ENCODE peak calls at places on chromosome 17, in five cellular contexts. One of them, this sample, is unnamed. For H3K27me3, the result is how much of the 10 kb centered on the place peaks cover.

GRCh38 chr17:79251824-79252223 is 177.2 kb downstream of the ENGASE start:
- DNase-seq in CD8-positive, alpha-beta memory T cell: no peak
- DNase-seq in cardiac muscle cell: no peak
- DNase-seq in dorsolateral prefrontal cortex: no peak
- DNase-seq in H7: no peak
- DNase-seq in this sample: no peak

GRCh38 chr17:29140051-29140582 is 40.1 kb downstream of the MYO18A start:
- DNase-seq in CD8-positive, alpha-beta memory T cell: peak
- DNase-seq in cardiac muscle cell: peak
- DNase-seq in dorsolateral prefrontal cortex: peak
- DNase-seq in H7: peak
- DNase-seq in this sample: peak

GRCh38 chr17:35023538-35023937 is 40.0 kb downstream of the RFFL start:
- DNase-seq in CD8-positive, alpha-beta memory T cell: no peak
- DNase-seq in cardiac muscle cell: no peak
- DNase-seq in dorsolateral prefrontal cortex: no peak
- DNase-seq in H7: no peak
- DNase-seq in this sample: no peak

GRCh38 chr17:79065105-79065670 is 9.4 kb upstream of the ENGASE start:
- DNase-seq in CD8-positive, alpha-beta memory T cell: peak
- DNase-seq in cardiac muscle cell: peak
- DNase-seq in dorsolateral prefrontal cortex: peak
- DNase-seq in H7: peak
- DNase-seq in this sample: no peak

GRCh38 chr17:796609-797008 is 14.5 kb downstream of the MRM3 start:
- DNase-seq in CD8-positive, alpha-beta memory T cell: no peak
- DNase-seq in cardiac muscle cell: no peak
- DNase-seq in dorsolateral prefrontal cortex: no peak
- DNase-seq in H7: no peak
- DNase-seq in this sample: no peak

GRCh38 chr17:36856921-36857381 is 80.3 kb upstream of the LHX1 start:
- DNase-seq in CD8-positive, alpha-beta memory T cell: no peak
- DNase-seq in cardiac muscle cell: no peak
- DNase-seq in dorsolateral prefrontal cortex: no peak
- DNase-seq in H7: peak
- DNase-seq in this sample: no peak

GRCh38 chr17:4908301-4908700 is 5.4 kb upstream of the CHRNE start:
- DNase-seq in CD8-positive, alpha-beta memory T cell: peak
- DNase-seq in cardiac muscle cell: no peak
- DNase-seq in dorsolateral prefrontal cortex: no peak
- DNase-seq in H7: peak
- DNase-seq in this sample: no peak

GRCh38 chr17:42531455-42532354 is 4.3 kb upstream of the NAGLU start:
- DNase-seq in CD8-positive, alpha-beta memory T cell: peak
- DNase-seq in cardiac muscle cell: peak
- DNase-seq in dorsolateral prefrontal cortex: no peak
- DNase-seq in H7: peak
- DNase-seq in this sample: peak

GRCh38 chr17:34567665-34568064 is 11.7 kb upstream of the TMEM132E start:
- DNase-seq in CD8-positive, alpha-beta memory T cell: no peak
- DNase-seq in cardiac muscle cell: peak
- DNase-seq in dorsolateral prefrontal cortex: no peak
- DNase-seq in H7: peak
- DNase-seq in this sample: no peak

DNA sequence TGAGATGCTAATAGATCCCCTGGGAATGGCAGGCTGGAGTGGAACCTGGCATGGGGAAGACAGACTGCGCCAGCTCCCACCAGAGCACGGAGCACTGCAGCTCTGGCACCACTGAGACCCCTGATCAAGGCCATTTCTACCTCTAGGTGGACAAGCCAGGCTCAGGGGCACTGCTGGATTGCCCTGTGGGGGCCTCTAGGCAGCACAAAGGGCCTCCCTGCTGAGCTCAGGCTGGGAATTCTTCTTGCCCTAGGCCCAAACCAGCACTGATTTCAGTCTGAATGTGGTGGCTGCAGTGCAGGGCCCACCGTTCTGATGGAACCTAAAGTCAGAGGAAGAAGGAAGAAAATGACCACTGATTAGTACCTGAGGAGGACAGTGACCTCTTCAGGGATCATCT is 74.2 kb upstream of the CRHR1 start:
- DNase-seq in CD8-positive, alpha-beta memory T cell: no peak
- DNase-seq in cardiac muscle cell: no peak
- DNase-seq in dorsolateral prefrontal cortex: no peak
- DNase-seq in H7: peak
- DNase-seq in this sample: no peak
- H3K27me3 ChIP-seq in CD8-positive, alpha-beta memory T cell: under half
- H3K27me3 ChIP-seq in cardiac muscle cell: under half
- H3K27me3 ChIP-seq in dorsolateral prefrontal cortex: under half
- H3K27me3 ChIP-seq in H7: under half
- H3K27me3 ChIP-seq in this sample: under half

GRCh38 chr17:61400786-61401279 is 1.2 kb downstream of the TBX2 start:
- DNase-seq in CD8-positive, alpha-beta memory T cell: no peak
- DNase-seq in cardiac muscle cell: peak
- DNase-seq in dorsolateral prefrontal cortex: no peak
- DNase-seq in H7: peak
- DNase-seq in this sample: no peak
- H3K27me3 ChIP-seq in CD8-positive, alpha-beta memory T cell: under half
- H3K27me3 ChIP-seq in cardiac muscle cell: under half
- H3K27me3 ChIP-seq in dorsolateral prefrontal cortex: half or more
- H3K27me3 ChIP-seq in H7: half or more
- H3K27me3 ChIP-seq in this sample: under half

DNA sequence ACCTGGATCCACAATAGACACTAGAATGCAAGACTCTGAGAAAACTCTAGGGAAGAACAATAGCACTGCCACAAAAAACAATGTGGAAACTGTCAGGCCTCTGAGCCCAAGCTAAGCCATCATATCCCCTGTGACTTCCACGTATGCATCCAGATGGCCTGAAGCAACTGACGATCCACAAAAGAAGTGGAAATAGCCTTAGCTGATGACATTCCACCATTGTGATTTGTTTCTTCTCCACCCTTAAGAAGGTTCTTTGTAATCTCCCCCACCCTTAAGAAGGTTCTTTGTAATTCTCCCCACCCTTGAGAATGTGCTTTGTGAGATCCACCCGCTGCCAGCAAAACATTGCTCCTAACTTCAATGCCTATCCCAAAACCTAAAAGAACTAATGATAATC is 39.2 kb upstream of the TNRC6C start:
- DNase-seq in CD8-positive, alpha-beta memory T cell: no peak
- DNase-seq in cardiac muscle cell: no peak
- DNase-seq in dorsolateral prefrontal cortex: no peak
- DNase-seq in H7: no peak
- DNase-seq in this sample: no peak
- H3K27me3 ChIP-seq in CD8-positive, alpha-beta memory T cell: under half
- H3K27me3 ChIP-seq in cardiac muscle cell: under half
- H3K27me3 ChIP-seq in dorsolateral prefrontal cortex: under half
- H3K27me3 ChIP-seq in H7: under half
- H3K27me3 ChIP-seq in this sample: under half

GRCh38 chr17:30237296-30238002 is 2.0 kb upstream of the SLC6A4 start:
- DNase-seq in CD8-positive, alpha-beta memory T cell: no peak
- DNase-seq in cardiac muscle cell: no peak
- DNase-seq in dorsolateral prefrontal cortex: no peak
- DNase-seq in H7: peak
- DNase-seq in this sample: no peak

GRCh38 chr17:30236807-30237206 is 1.3 kb upstream of the SLC6A4 start:
- DNase-seq in CD8-positive, alpha-beta memory T cell: no peak
- DNase-seq in cardiac muscle cell: peak
- DNase-seq in dorsolateral prefrontal cortex: no peak
- DNase-seq in H7: peak
- DNase-seq in this sample: no peak

GRCh38 chr17:30239089-30239462 is 3.6 kb upstream of the SLC6A4 start:
- DNase-seq in CD8-positive, alpha-beta memory T cell: no peak
- DNase-seq in cardiac muscle cell: no peak
- DNase-seq in dorsolateral prefrontal cortex: no peak
- DNase-seq in H7: no peak
- DNase-seq in this sample: no peak

GRCh38 chr17:30238387-30239088 is 3.0 kb upstream of the SLC6A4 start:
- DNase-seq in CD8-positive, alpha-beta memory T cell: no peak
- DNase-seq in cardiac muscle cell: no peak
- DNase-seq in dorsolateral prefrontal cortex: no peak
- DNase-seq in H7: peak
- DNase-seq in this sample: no peak

DNA sequence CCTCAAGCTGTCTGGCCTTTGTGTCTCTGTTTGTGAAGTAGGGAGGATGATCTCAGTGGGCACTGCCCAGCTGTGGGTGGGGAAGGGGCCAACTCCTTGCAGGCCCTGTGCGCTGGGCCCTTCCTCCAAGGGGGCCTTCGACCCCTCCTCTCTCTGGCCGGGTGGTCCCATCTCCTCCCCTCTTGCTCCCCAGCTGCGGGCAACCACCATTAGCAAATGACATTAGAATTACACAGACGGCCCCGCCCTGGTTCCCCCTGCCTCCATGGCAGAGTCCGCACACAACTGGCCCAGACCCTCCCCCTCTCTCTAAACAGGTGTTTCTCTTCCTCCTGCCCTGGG is 2.5 kb upstream of the SLC6A4 start:
- DNase-seq in CD8-positive, alpha-beta memory T cell: no peak
- DNase-seq in cardiac muscle cell: no peak
- DNase-seq in dorsolateral prefrontal cortex: no peak
- DNase-seq in H7: no peak
- DNase-seq in this sample: no peak
- H3K27me3 ChIP-seq in CD8-positive, alpha-beta memory T cell: under half
- H3K27me3 ChIP-seq in cardiac muscle cell: half or more
- H3K27me3 ChIP-seq in dorsolateral prefrontal cortex: under half
- H3K27me3 ChIP-seq in H7: half or more
- H3K27me3 ChIP-seq in this sample: under half

DNA sequence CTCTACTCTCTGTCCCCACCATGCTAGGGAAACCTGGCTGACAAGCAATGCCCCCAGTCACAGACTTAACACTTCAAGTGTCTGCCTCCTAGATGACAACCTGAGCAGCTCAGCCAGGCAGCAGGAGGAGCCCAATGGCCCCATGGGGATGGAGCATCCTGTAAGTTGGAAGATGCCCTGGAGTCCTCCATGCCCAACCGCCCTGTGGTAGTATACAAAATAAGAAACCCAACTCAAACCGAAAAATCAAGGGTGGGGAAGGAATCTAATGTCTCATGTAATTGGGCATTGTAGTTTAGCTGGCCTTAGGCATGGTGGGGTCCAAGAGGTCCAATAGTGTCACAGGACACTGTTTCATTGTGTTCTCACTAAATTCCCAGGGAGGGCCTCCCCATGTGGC is 104.0 kb downstream of the AIPL1 start:
- DNase-seq in CD8-positive, alpha-beta memory T cell: no peak
- DNase-seq in cardiac muscle cell: no peak
- DNase-seq in dorsolateral prefrontal cortex: no peak
- DNase-seq in H7: no peak
- DNase-seq in this sample: no peak
- H3K27me3 ChIP-seq in CD8-positive, alpha-beta memory T cell: under half
- H3K27me3 ChIP-seq in cardiac muscle cell: under half
- H3K27me3 ChIP-seq in dorsolateral prefrontal cortex: under half
- H3K27me3 ChIP-seq in H7: under half
- H3K27me3 ChIP-seq in this sample: under half

GRCh38 chr17:48589831-48590602 is at the start of gene HOXB3:
- DNase-seq in CD8-positive, alpha-beta memory T cell: no peak
- DNase-seq in cardiac muscle cell: no peak
- DNase-seq in dorsolateral prefrontal cortex: no peak
- DNase-seq in H7: no peak
- DNase-seq in this sample: no peak
- H3K27me3 ChIP-seq in CD8-positive, alpha-beta memory T cell: under half
- H3K27me3 ChIP-seq in cardiac muscle cell: half or more
- H3K27me3 ChIP-seq in dorsolateral prefrontal cortex: half or more
- H3K27me3 ChIP-seq in H7: half or more
- H3K27me3 ChIP-seq in this sample: under half